ENCODE peak calls at places on chromosomes 12 and 14, in ten cellular contexts. O, H, C, X, R, S, U, K, V and G are unnamed samples.

GRCh38 chr12:7113389-7113871 is 4.4 kb upstream of the C1RL start:
- DNase-seq in O (no peak), H (no peak), C (no peak), X (no peak), R (no peak), S (no peak), U (peak; percentile 34), K (no peak), V (peak; percentile 72), G (no peak)

GRCh38 chr12:8032242-8033152 is at the start of gene FOXJ2:
- DNase-seq in O (no peak), H (no peak), C (peak; percentile 64), X (peak; percentile 81), R (peak; percentile 69), S (no peak), U (peak; percentile 70), K (peak; percentile 78), V (peak; percentile 79), G (no peak)

GRCh38 chr14:98633380-98633779 is 638.6 kb downstream of the BCL11B start:
- DNase-seq in O (no peak), H (no peak), C (no peak), X (peak; percentile 16), R (no peak), S (no peak), U (no peak), K (no peak), V (no peak), G (no peak)

GRCh38 chr12:16515666-16516065 is 90.3 kb downstream of the LMO3 start:
- DNase-seq in O (no peak), H (no peak), C (no peak), X (no peak), R (no peak), S (no peak), U (no peak), K (no peak), V (no peak), G (no peak)

GRCh38 chr12:69630191-69630590 is 19.5 kb upstream of the LRRC10 start:
- DNase-seq in O (no peak), H (no peak), C (peak; percentile 24), X (no peak), R (peak; percentile 25), S (no peak), U (peak; percentile 39), K (no peak), V (no peak), G (no peak)

GRCh38 chr14:60348211-60348610 is 99.2 kb downstream of the PPM1A start:
- DNase-seq in O (no peak), H (no peak), C (no peak), X (no peak), R (no peak), S (no peak), U (no peak), K (no peak), V (no peak), G (no peak)

GRCh38 chr12:102811125-102811737 is 105.8 kb downstream of the PAH start:
- DNase-seq in O (no peak), H (no peak), C (peak; percentile 15), X (no peak), R (peak; percentile 71), S (no peak), U (peak; percentile 45), K (peak; percentile 31), V (peak; percentile 53), G (no peak)

GRCh38 chr12:68893201-68893600 is 39.8 kb downstream of the CPM start:
- DNase-seq in O (no peak), H (no peak), C (no peak), X (no peak), R (no peak), S (no peak), U (no peak), K (no peak), V (no peak), G (no peak)

GRCh38 chr12:123113038-123113437 is 37.9 kb downstream of the PITPNM2 start:
- DNase-seq in O (no peak), H (no peak), C (no peak), X (no peak), R (no peak), S (no peak), U (no peak), K (no peak), V (no peak), G (no peak)

GRCh38 chr14:35661875-35662274 is 127.9 kb downstream of the INSM2 start:
- DNase-seq in O (no peak), H (no peak), C (no peak), X (no peak), R (no peak), S (no peak), U (no peak), K (no peak), V (no peak), G (no peak)

GRCh38 chr14:101233861-101234587 is 327.3 kb upstream of the DIO3 start:
- DNase-seq in O (no peak), H (no peak), C (no peak), X (no peak), R (no peak), S (no peak), U (no peak), K (no peak), V (no peak), G (no peak)

GRCh38 chr14:91847693-91848092 is 19.6 kb downstream of the TC2N start:
- DNase-seq in O (no peak), H (no peak), C (no peak), X (no peak), R (no peak), S (no peak), U (no peak), K (no peak), V (no peak), G (no peak)

DNA sequence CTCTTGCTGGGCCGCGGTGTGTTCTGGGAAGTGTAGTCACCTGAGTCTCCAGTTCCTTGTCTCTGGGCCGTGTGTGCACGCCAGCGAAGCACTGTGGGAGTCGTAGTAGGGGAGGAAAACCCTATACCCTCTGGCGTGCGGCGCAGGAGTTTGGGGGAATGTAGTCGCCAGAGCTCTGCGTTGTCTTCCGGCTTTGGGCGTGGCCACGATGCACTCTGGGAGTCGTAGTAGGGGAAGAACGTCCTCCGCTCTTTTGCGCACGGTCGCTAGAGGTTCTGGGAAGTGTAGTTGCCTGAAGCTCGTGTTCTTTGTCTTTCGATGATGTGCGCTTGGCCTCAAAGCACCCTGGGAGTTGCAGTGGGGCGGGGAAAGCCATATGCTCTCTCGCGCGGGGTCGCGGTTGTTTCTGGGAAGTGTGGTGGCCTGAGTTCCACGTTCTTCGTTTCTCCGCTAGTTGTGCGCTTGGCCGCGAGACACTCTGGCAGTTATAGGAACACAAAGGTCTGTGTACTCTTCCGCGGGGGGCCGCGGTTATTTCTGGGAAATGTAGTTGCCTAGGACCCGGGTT is 588 bp upstream of the ZNF140 start:
- DNase-seq in O (peak; percentile 98), H (peak; percentile 97), C (peak; percentile 84), X (peak; percentile 98), R (peak; percentile 98), S (peak; percentile 81), U (peak; percentile 83), K (peak; percentile 92), V (peak; percentile 99), G (peak; percentile 97)
- TF ChIP-seq CTCF in O (no peak), H (no peak), C (peak; percentile 13), X (no peak), R (no peak), S (no peak), U (peak; percentile 39), K (no peak), V (peak; percentile 12), G (no peak)

GRCh38 chr14:24139272-24139934 is 2.0 kb downstream of the EMC9 start:
- DNase-seq in O (no peak), H (no peak), C (no peak), X (no peak), R (no peak), S (no peak), U (no peak), K (no peak), V (peak; percentile 54), G (no peak)
- TF ChIP-seq CTCF in O (no peak), H (no peak), C (no peak), X (no peak), R (no peak), S (no peak), U (no peak), K (no peak), V (no peak), G (no peak)

GRCh38 chr12:113136128-113136989 is 798 bp upstream of the RASAL1 start:
- DNase-seq in O (no peak), H (no peak), C (no peak), X (no peak), R (peak; percentile 43), S (no peak), U (no peak), K (no peak), V (no peak), G (no peak)

GRCh38 chr12:113136990-113137511 is 1.5 kb upstream of the RASAL1 start:
- DNase-seq in O (no peak), H (no peak), C (no peak), X (no peak), R (no peak), S (no peak), U (no peak), K (no peak), V (no peak), G (no peak)

GRCh38 chr12:113134521-113134951 is 1.0 kb downstream of the RASAL1 start:
- DNase-seq in O (no peak), H (no peak), C (no peak), X (no peak), R (no peak), S (no peak), U (no peak), K (no peak), V (no peak), G (no peak)

GRCh38 chr12:113133036-113133435 is 2.5 kb downstream of the RASAL1 start:
- DNase-seq in O (no peak), H (no peak), C (no peak), X (no peak), R (no peak), S (no peak), U (no peak), K (no peak), V (no peak), G (no peak)

GRCh38 chr12:113135178-113136127 is at the start of gene RASAL1:
- DNase-seq in O (no peak), H (no peak), C (peak; percentile 67), X (no peak), R (peak; percentile 94), S (no peak), U (peak; percentile 85), K (peak; percentile 51), V (peak; percentile 43), G (no peak)
- TF ChIP-seq CTCF in O (peak; percentile 24), H (peak; percentile 72), C (no peak), X (no peak), R (peak; percentile 81), S (no peak), U (peak; percentile 87), K (peak; percentile 64), V (peak; percentile 48), G (peak; percentile 21)

GRCh38 chr12:127362121-127362520 is 904.8 kb upstream of the TMEM132C start:
- DNase-seq in O (no peak), H (no peak), C (no peak), X (no peak), R (no peak), S (no peak), U (no peak), K (no peak), V (no peak), G (no peak)

GRCh38 chr12:127360580-127360979 is 906.4 kb upstream of the TMEM132C start:
- DNase-seq in O (no peak), H (no peak), C (no peak), X (no peak), R (no peak), S (no peak), U (no peak), K (no peak), V (no peak), G (no peak)

GRCh38 chr12:127363392-127363791 is 903.6 kb upstream of the TMEM132C start:
- DNase-seq in O (no peak), H (no peak), C (no peak), X (no peak), R (no peak), S (no peak), U (peak; percentile 20), K (no peak), V (peak; percentile 20), G (no peak)
- TF ChIP-seq CTCF in O (peak; percentile 22), H (peak; percentile 28), C (no peak), X (no peak), R (no peak), S (no peak), U (peak; percentile 58), K (peak; percentile 30), V (peak; percentile 35), G (peak; percentile 36)